ENCODE peak calls at places on chromosomes 6 and 20, in ten cellular contexts. K is Right ventricle myocardium superior; U is activated T-cell treated with anti-CD3 and anti-CD28 coated beads for 1 hour; L is mucosa of descending colon; T is CD4-positive, alpha-beta T cell; N is effector CD4-positive, alpha-beta T cell; Z is central memory CD8-positive, alpha-beta T cell; W is fibroblast of lung; V is posterior vena cava; B is adrenal gland. E is an unnamed sample.

GRCh38 chr20:54458219-54458618 is 17.2 kb upstream of the DOK5 start:
- DNase-seq in T (no peak), Z (no peak), V (no peak), L (no peak), K (no peak), N (no peak), B (no peak), W (no peak), U (no peak), E (no peak)

GRCh38 chr20:6705106-6705766 is 62.2 kb upstream of the BMP2 start:
- DNase-seq in V (no peak), B (no peak), U (no peak), Z (no peak), N (no peak), W (no peak), L (no peak), T (no peak), K (no peak), E (no peak)

GRCh38 chr20:7090753-7091310 is 323.3 kb downstream of the BMP2 start:
- DNase-seq in N (no peak), W (no peak), V (no peak), B (no peak), Z (no peak), U (no peak), T (no peak), K (no peak), L (no peak), E (no peak)

GRCh38 chr6:88870728-88871330 is 92.6 kb downstream of the RNGTT start:
- DNase-seq in L (no peak), V (no peak), U (peak; percentile 22), T (peak; percentile 13), B (peak; percentile 58), Z (peak; percentile 26), K (no peak), N (peak; percentile 45), W (peak; percentile 79), E (peak; percentile 70)

GRCh38 chr6:24387818-24388217 is 14.9 kb upstream of the MRS2 start:
- DNase-seq in V (no peak), L (no peak), W (no peak), T (no peak), N (no peak), U (no peak), Z (no peak), B (no peak), K (no peak), E (no peak)

GRCh38 chr6:72674842-72675241 is 53.0 kb downstream of the KCNQ5 start:
- DNase-seq in N (no peak), K (no peak), U (no peak), Z (no peak), L (no peak), B (no peak), T (no peak), V (no peak), W (no peak), E (no peak)

GRCh38 chr6:130029163-130029562 is 10.8 kb downstream of the L3MBTL3 start:
- DNase-seq in B (peak; percentile 41), W (no peak), V (no peak), K (no peak), U (no peak), L (no peak), T (no peak), N (peak; percentile 5), Z (no peak), E (no peak)

GRCh38 chr6:26520840-26521484 is 17.2 kb upstream of the HMGN4 start:
- DNase-seq in V (peak; percentile 95), W (peak; percentile 87), N (peak; percentile 82), U (peak; percentile 77), B (peak; percentile 92), T (peak; percentile 79), L (peak; percentile 93), Z (peak; percentile 80), K (peak; percentile 90), E (peak; percentile 79)

GRCh38 chr20:2658414-2659354 is 5.3 kb downstream of the IDH3B start:
- DNase-seq in Z (no peak), V (no peak), B (no peak), N (no peak), W (no peak), U (no peak), T (no peak), K (no peak), L (no peak), E (no peak)

GRCh38 chr20:46811328-46812084 is 83.1 kb upstream of the EYA2 start:
- DNase-seq in Z (no peak), U (no peak), T (no peak), B (no peak), K (no peak), W (no peak), V (no peak), N (no peak), L (peak; percentile 54), E (peak; percentile 91)